ENCODE peak calls at places on chromosomes 11 and 22, in eight cellular contexts. H, R, J, C, S, U, P and E are unnamed samples.

GRCh38 chr22:43539572-43540533 is 128.0 kb downstream of the MPPED1 start:
- DNase-seq in H (no peak), R (no peak), J (no peak), C (no peak), S (no peak), U (no peak), P (no peak), E (no peak)

GRCh38 chr11:63768232-63769043 is at the start of gene ZFTA:
- DNase-seq in H (no peak), R (peak), J (peak), C (peak), S (peak), U (peak), P (no peak), E (peak)

GRCh38 chr11:2109541-2110019 is 29.6 kb downstream of the IGF2 start:
- DNase-seq in H (no peak), R (no peak), J (no peak), C (no peak), S (no peak), U (no peak), P (no peak), E (no peak)

GRCh38 chr11:103961010-103961409 is 75.4 kb upstream of the DDI1 start:
- DNase-seq in H (no peak), R (no peak), J (no peak), C (no peak), S (no peak), U (no peak), P (no peak), E (no peak)

GRCh38 chr11:44829838-44830237 is 103.1 kb downstream of the TSPAN18 start:
- DNase-seq in H (no peak), R (no peak), J (no peak), C (no peak), S (no peak), U (no peak), P (no peak), E (no peak)

GRCh38 chr22:17117400-17117799 is 3.8 kb downstream of the TMEM121B start:
- DNase-seq in H (no peak), R (no peak), J (no peak), C (no peak), S (no peak), U (no peak), P (no peak), E (no peak)

GRCh38 chr11:23988381-23989006 is 508.4 kb upstream of the LUZP2 start:
- DNase-seq in H (no peak), R (no peak), J (no peak), C (no peak), S (no peak), U (no peak), P (no peak), E (no peak)

GRCh38 chr11:69563946-69564780 is 76.8 kb upstream of the CCND1 start:
- DNase-seq in H (no peak), R (no peak), J (no peak), C (no peak), S (no peak), U (no peak), P (no peak), E (no peak)

GRCh38 chr11:111795333-111795985 is 29.3 kb upstream of the PPP2R1B start:
- DNase-seq in H (no peak), R (no peak), J (no peak), C (no peak), S (no peak), U (no peak), P (no peak), E (no peak)

GRCh38 chr22:26777402-26777801 is 120.0 kb downstream of the MIAT start:
- DNase-seq in H (no peak), R (no peak), J (no peak), C (no peak), S (no peak), U (no peak), P (no peak), E (no peak)

GRCh38 chr22:24451162-24451561 is 23.8 kb downstream of the ADORA2A start:
- DNase-seq in H (no peak), R (no peak), J (no peak), C (no peak), S (no peak), U (no peak), P (no peak), E (no peak)

GRCh38 chr11:68546555-68546954 is 86.0 kb downstream of the PPP6R3 start:
- DNase-seq in H (no peak), R (no peak), J (no peak), C (no peak), S (no peak), U (no peak), P (no peak), E (no peak)

GRCh38 chr22:19880786-19881569 is 26.3 kb upstream of the GNB1L start:
- DNase-seq in H (no peak), R (no peak), J (no peak), C (no peak), S (no peak), U (peak), P (no peak), E (no peak)

GRCh38 chr22:39439170-39439569 is 17.6 kb upstream of the MGAT3 start:
- DNase-seq in H (no peak), R (no peak), J (no peak), C (no peak), S (no peak), U (no peak), P (no peak), E (no peak)

GRCh38 chr22:39240841-39241631 is 3.7 kb downstream of the PDGFB start:
- DNase-seq in H (peak), R (no peak), J (peak), C (no peak), S (no peak), U (peak), P (no peak), E (no peak)

GRCh38 chr22:24027389-24027980 is 16.4 kb downstream of the CABIN1 start:
- DNase-seq in H (no peak), R (no peak), J (no peak), C (no peak), S (no peak), U (no peak), P (no peak), E (no peak)

GRCh38 chr22:33600113-33600512 is 320.2 kb downstream of the LARGE1 start:
- DNase-seq in H (no peak), R (no peak), J (no peak), C (no peak), S (no peak), U (no peak), P (no peak), E (no peak)

GRCh38 chr11:1303973-1304372 is 5.5 kb downstream of the TOLLIP start:
- DNase-seq in H (no peak), R (no peak), J (no peak), C (no peak), S (no peak), U (peak), P (no peak), E (no peak)

GRCh38 chr22:44191036-44191454 is 10.3 kb downstream of the PARVG start:
- DNase-seq in H (no peak), R (no peak), J (no peak), C (peak), S (no peak), U (no peak), P (no peak), E (peak)